ENCODE peak calls at places on chromosome 7, in seven cellular contexts. One of them, this sample, is unnamed.

GRCh38 chr7:153530441-153530840 is 521.8 kb upstream of the DPP6 start:
- DNase-seq in upper lobe of left lung: peak
- DNase-seq in CD8-positive, alpha-beta T cell: no peak
- DNase-seq in stomach: no peak
- DNase-seq in cardiac muscle cell: no peak
- DNase-seq in MCF 10A: no peak
- DNase-seq in fibroblast of mammary gland: no peak
- DNase-seq in this sample: no peak

GRCh38 chr7:132993377-132994013 is 88.4 kb downstream of the CHCHD3 start:
- DNase-seq in MCF 10A: no peak
- DNase-seq in fibroblast of mammary gland: no peak
- DNase-seq in cardiac muscle cell: no peak
- DNase-seq in upper lobe of left lung: no peak
- DNase-seq in stomach: no peak
- DNase-seq in CD8-positive, alpha-beta T cell: no peak
- DNase-seq in this sample: no peak

GRCh38 chr7:3083350-3083749 is 39.7 kb upstream of the CARD11 start:
- DNase-seq in MCF 10A: no peak
- DNase-seq in stomach: no peak
- DNase-seq in upper lobe of left lung: no peak
- DNase-seq in CD8-positive, alpha-beta T cell: no peak
- DNase-seq in cardiac muscle cell: no peak
- DNase-seq in fibroblast of mammary gland: no peak
- DNase-seq in this sample: no peak

GRCh38 chr7:48337012-48337621 is 165.9 kb downstream of the ABCA13 start:
- DNase-seq in CD8-positive, alpha-beta T cell: no peak
- DNase-seq in MCF 10A: peak
- DNase-seq in fibroblast of mammary gland: peak
- DNase-seq in stomach: no peak
- DNase-seq in upper lobe of left lung: no peak
- DNase-seq in cardiac muscle cell: peak
- DNase-seq in this sample: no peak

GRCh38 chr7:131670401-131670800 is 114.0 kb upstream of the PODXL start:
- DNase-seq in MCF 10A: no peak
- DNase-seq in CD8-positive, alpha-beta T cell: no peak
- DNase-seq in fibroblast of mammary gland: no peak
- DNase-seq in cardiac muscle cell: no peak
- DNase-seq in stomach: no peak
- DNase-seq in upper lobe of left lung: no peak
- DNase-seq in this sample: no peak

GRCh38 chr7:130309986-130310385 is 17.0 kb downstream of the CPA4 start:
- DNase-seq in stomach: no peak
- DNase-seq in upper lobe of left lung: no peak
- DNase-seq in fibroblast of mammary gland: no peak
- DNase-seq in CD8-positive, alpha-beta T cell: no peak
- DNase-seq in MCF 10A: no peak
- DNase-seq in cardiac muscle cell: no peak
- DNase-seq in this sample: no peak

GRCh38 chr7:101978683-101979082 is 161.3 kb downstream of the CUX1 start:
- DNase-seq in MCF 10A: no peak
- DNase-seq in cardiac muscle cell: no peak
- DNase-seq in upper lobe of left lung: no peak
- DNase-seq in stomach: no peak
- DNase-seq in fibroblast of mammary gland: no peak
- DNase-seq in CD8-positive, alpha-beta T cell: no peak
- DNase-seq in this sample: no peak

GRCh38 chr7:696426-697258 is 29.9 kb upstream of the DNAAF5 start:
- DNase-seq in MCF 10A: no peak
- DNase-seq in fibroblast of mammary gland: no peak
- DNase-seq in cardiac muscle cell: no peak
- DNase-seq in stomach: no peak
- DNase-seq in CD8-positive, alpha-beta T cell: no peak
- DNase-seq in upper lobe of left lung: no peak
- DNase-seq in this sample: no peak

GRCh38 chr7:159167139-159167538 is 22.5 kb upstream of the VIPR2 start:
- DNase-seq in cardiac muscle cell: no peak
- DNase-seq in stomach: no peak
- DNase-seq in CD8-positive, alpha-beta T cell: no peak
- DNase-seq in upper lobe of left lung: no peak
- DNase-seq in fibroblast of mammary gland: no peak
- DNase-seq in MCF 10A: no peak
- DNase-seq in this sample: no peak

GRCh38 chr7:121714559-121715303 is 158.2 kb upstream of the PTPRZ1 start:
- DNase-seq in upper lobe of left lung: no peak
- DNase-seq in MCF 10A: no peak
- DNase-seq in cardiac muscle cell: no peak
- DNase-seq in CD8-positive, alpha-beta T cell: no peak
- DNase-seq in fibroblast of mammary gland: no peak
- DNase-seq in stomach: peak
- DNase-seq in this sample: no peak

GRCh38 chr7:130299909-130300308 is 6.9 kb downstream of the CPA4 start:
- DNase-seq in MCF 10A: no peak
- DNase-seq in upper lobe of left lung: no peak
- DNase-seq in CD8-positive, alpha-beta T cell: no peak
- DNase-seq in stomach: no peak
- DNase-seq in fibroblast of mammary gland: no peak
- DNase-seq in cardiac muscle cell: no peak
- DNase-seq in this sample: no peak

GRCh38 chr7:103389263-103389662 is 41.8 kb downstream of the PSMC2 start:
- DNase-seq in CD8-positive, alpha-beta T cell: no peak
- DNase-seq in fibroblast of mammary gland: no peak
- DNase-seq in MCF 10A: no peak
- DNase-seq in upper lobe of left lung: no peak
- DNase-seq in stomach: no peak
- DNase-seq in cardiac muscle cell: no peak
- DNase-seq in this sample: no peak

GRCh38 chr7:115879171-115879570 is 151.4 kb downstream of the TFEC start:
- DNase-seq in upper lobe of left lung: no peak
- DNase-seq in MCF 10A: no peak
- DNase-seq in cardiac muscle cell: no peak
- DNase-seq in stomach: no peak
- DNase-seq in CD8-positive, alpha-beta T cell: no peak
- DNase-seq in fibroblast of mammary gland: no peak
- DNase-seq in this sample: no peak

GRCh38 chr7:151392426-151392825 is 17.4 kb downstream of the WDR86 start:
- DNase-seq in CD8-positive, alpha-beta T cell: no peak
- DNase-seq in upper lobe of left lung: peak
- DNase-seq in fibroblast of mammary gland: no peak
- DNase-seq in cardiac muscle cell: no peak
- DNase-seq in stomach: no peak
- DNase-seq in MCF 10A: no peak
- DNase-seq in this sample: no peak

GRCh38 chr7:80047856-80048459 is 86.7 kb upstream of the GNAI1 start:
- DNase-seq in MCF 10A: no peak
- DNase-seq in stomach: no peak
- DNase-seq in fibroblast of mammary gland: peak
- DNase-seq in upper lobe of left lung: no peak
- DNase-seq in CD8-positive, alpha-beta T cell: no peak
- DNase-seq in cardiac muscle cell: peak
- DNase-seq in this sample: no peak

GRCh38 chr7:140675726-140676125 is 3.0 kb downstream of the ADCK2 start:
- DNase-seq in CD8-positive, alpha-beta T cell: no peak
- DNase-seq in MCF 10A: no peak
- DNase-seq in upper lobe of left lung: no peak
- DNase-seq in fibroblast of mammary gland: no peak
- DNase-seq in cardiac muscle cell: no peak
- DNase-seq in stomach: no peak
- DNase-seq in this sample: no peak

GRCh38 chr7:17472939-17473338 is 174.5 kb downstream of the AHR start:
- DNase-seq in stomach: no peak
- DNase-seq in CD8-positive, alpha-beta T cell: no peak
- DNase-seq in fibroblast of mammary gland: no peak
- DNase-seq in upper lobe of left lung: no peak
- DNase-seq in cardiac muscle cell: no peak
- DNase-seq in MCF 10A: no peak
- DNase-seq in this sample: no peak

GRCh38 chr7:17477182-17477581 is 178.7 kb downstream of the AHR start:
- DNase-seq in cardiac muscle cell: no peak
- DNase-seq in MCF 10A: no peak
- DNase-seq in CD8-positive, alpha-beta T cell: no peak
- DNase-seq in stomach: no peak
- DNase-seq in fibroblast of mammary gland: no peak
- DNase-seq in upper lobe of left lung: no peak
- DNase-seq in this sample: no peak

GRCh38 chr7:17472518-17472917 is 174.1 kb downstream of the AHR start:
- DNase-seq in upper lobe of left lung: no peak
- DNase-seq in cardiac muscle cell: no peak
- DNase-seq in stomach: no peak
- DNase-seq in fibroblast of mammary gland: no peak
- DNase-seq in MCF 10A: no peak
- DNase-seq in CD8-positive, alpha-beta T cell: no peak
- DNase-seq in this sample: no peak

GRCh38 chr7:17474724-17475344 is 176.4 kb downstream of the AHR start:
- DNase-seq in stomach: no peak
- DNase-seq in fibroblast of mammary gland: no peak
- DNase-seq in CD8-positive, alpha-beta T cell: no peak
- DNase-seq in MCF 10A: peak
- DNase-seq in upper lobe of left lung: no peak
- DNase-seq in cardiac muscle cell: no peak
- DNase-seq in this sample: no peak
- TF ChIP-seq CTCF in stomach: no peak
- TF ChIP-seq CTCF in fibroblast of mammary gland: peak
- TF ChIP-seq CTCF in CD8-positive, alpha-beta T cell: no peak
- TF ChIP-seq CTCF in MCF 10A: peak
- TF ChIP-seq CTCF in upper lobe of left lung: no peak
- TF ChIP-seq CTCF in cardiac muscle cell: peak
- TF ChIP-seq CTCF in this sample: peak

GRCh38 chr7:72321637-72322036 is 90.5 kb downstream of the CALN1 start:
- DNase-seq in upper lobe of left lung: no peak
- DNase-seq in fibroblast of mammary gland: no peak
- DNase-seq in MCF 10A: no peak
- DNase-seq in cardiac muscle cell: no peak
- DNase-seq in CD8-positive, alpha-beta T cell: no peak
- DNase-seq in stomach: no peak
- DNase-seq in this sample: no peak
- TF ChIP-seq CTCF in upper lobe of left lung: no peak
- TF ChIP-seq CTCF in fibroblast of mammary gland: no peak
- TF ChIP-seq CTCF in MCF 10A: no peak
- TF ChIP-seq CTCF in cardiac muscle cell: no peak
- TF ChIP-seq CTCF in CD8-positive, alpha-beta T cell: no peak
- TF ChIP-seq CTCF in stomach: no peak
- TF ChIP-seq CTCF in this sample: no peak

DNA sequence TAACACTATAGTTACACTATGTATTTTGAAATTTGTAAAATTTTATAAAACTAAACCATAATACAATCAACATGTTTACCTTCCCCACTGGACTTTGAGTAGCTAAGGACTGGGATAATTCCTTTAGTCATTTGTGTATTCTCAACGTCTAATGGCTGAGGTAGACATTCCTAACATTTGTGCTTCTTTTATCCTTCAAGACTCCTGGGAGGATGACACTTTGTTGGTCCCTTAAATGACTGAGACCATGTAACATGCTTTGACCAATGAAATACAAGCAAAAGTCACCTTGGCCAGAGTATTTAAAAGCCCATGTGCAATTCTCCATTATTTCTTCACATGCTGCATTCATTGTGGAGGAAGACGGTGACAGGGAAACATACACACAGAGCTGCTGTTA is 18.5 kb downstream of the RAPGEF5 start:
- DNase-seq in upper lobe of left lung: no peak
- DNase-seq in cardiac muscle cell: no peak
- DNase-seq in MCF 10A: no peak
- DNase-seq in stomach: no peak
- DNase-seq in fibroblast of mammary gland: no peak
- DNase-seq in CD8-positive, alpha-beta T cell: no peak
- DNase-seq in this sample: no peak
- TF ChIP-seq CTCF in upper lobe of left lung: no peak
- TF ChIP-seq CTCF in cardiac muscle cell: no peak
- TF ChIP-seq CTCF in MCF 10A: no peak
- TF ChIP-seq CTCF in stomach: no peak
- TF ChIP-seq CTCF in fibroblast of mammary gland: no peak
- TF ChIP-seq CTCF in CD8-positive, alpha-beta T cell: no peak
- TF ChIP-seq CTCF in this sample: no peak

DNA sequence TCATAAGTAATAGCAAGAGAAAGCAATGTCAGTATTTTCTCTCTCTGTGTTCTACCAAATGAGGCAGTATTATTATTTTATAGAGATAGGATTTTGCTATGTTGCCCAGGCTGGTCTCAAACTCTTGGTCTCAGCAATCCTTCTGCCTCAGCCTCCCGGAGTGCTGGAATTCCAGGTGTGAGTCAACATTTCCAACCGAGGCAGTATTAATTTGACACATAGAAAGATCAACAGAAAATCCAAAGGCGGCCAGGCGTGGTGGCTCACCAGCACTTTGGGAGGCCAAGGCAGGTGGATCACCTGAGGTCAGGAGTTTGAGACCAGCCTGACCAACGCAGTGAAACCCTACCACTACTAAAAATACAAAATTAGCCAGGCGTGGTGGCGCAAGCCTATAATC is 71.8 kb downstream of the SMURF1 start:
- DNase-seq in CD8-positive, alpha-beta T cell: no peak
- DNase-seq in stomach: no peak
- DNase-seq in cardiac muscle cell: no peak
- DNase-seq in upper lobe of left lung: no peak
- DNase-seq in fibroblast of mammary gland: no peak
- DNase-seq in MCF 10A: no peak
- DNase-seq in this sample: no peak
- TF ChIP-seq CTCF in CD8-positive, alpha-beta T cell: no peak
- TF ChIP-seq CTCF in stomach: no peak
- TF ChIP-seq CTCF in cardiac muscle cell: no peak
- TF ChIP-seq CTCF in upper lobe of left lung: no peak
- TF ChIP-seq CTCF in fibroblast of mammary gland: no peak
- TF ChIP-seq CTCF in MCF 10A: no peak
- TF ChIP-seq CTCF in this sample: no peak

GRCh38 chr7:134316539-134317344 is at the start of gene SLC35B4:
- DNase-seq in cardiac muscle cell: peak
- DNase-seq in upper lobe of left lung: peak
- DNase-seq in fibroblast of mammary gland: peak
- DNase-seq in MCF 10A: peak
- DNase-seq in stomach: peak
- DNase-seq in CD8-positive, alpha-beta T cell: peak
- DNase-seq in this sample: peak
- TF ChIP-seq CTCF in cardiac muscle cell: peak
- TF ChIP-seq CTCF in upper lobe of left lung: peak
- TF ChIP-seq CTCF in fibroblast of mammary gland: no peak
- TF ChIP-seq CTCF in MCF 10A: no peak
- TF ChIP-seq CTCF in stomach: peak
- TF ChIP-seq CTCF in CD8-positive, alpha-beta T cell: peak
- TF ChIP-seq CTCF in this sample: peak

GRCh38 chr7:139600306-139600705 is 76.8 kb downstream of the CLEC2L start:
- DNase-seq in cardiac muscle cell: no peak
- DNase-seq in stomach: no peak
- DNase-seq in MCF 10A: no peak
- DNase-seq in CD8-positive, alpha-beta T cell: no peak
- DNase-seq in upper lobe of left lung: no peak
- DNase-seq in fibroblast of mammary gland: no peak
- DNase-seq in this sample: no peak

GRCh38 chr7:139601176-139601575 is 77.7 kb downstream of the CLEC2L start:
- DNase-seq in MCF 10A: no peak
- DNase-seq in upper lobe of left lung: no peak
- DNase-seq in fibroblast of mammary gland: no peak
- DNase-seq in stomach: no peak
- DNase-seq in CD8-positive, alpha-beta T cell: no peak
- DNase-seq in cardiac muscle cell: no peak
- DNase-seq in this sample: no peak

GRCh38 chr7:139603896-139604295 is 80.4 kb downstream of the CLEC2L start:
- DNase-seq in upper lobe of left lung: no peak
- DNase-seq in MCF 10A: no peak
- DNase-seq in cardiac muscle cell: no peak
- DNase-seq in stomach: no peak
- DNase-seq in fibroblast of mammary gland: no peak
- DNase-seq in CD8-positive, alpha-beta T cell: no peak
- DNase-seq in this sample: no peak

GRCh38 chr7:139603282-139603681 is 79.8 kb downstream of the CLEC2L start:
- DNase-seq in MCF 10A: no peak
- DNase-seq in cardiac muscle cell: no peak
- DNase-seq in upper lobe of left lung: no peak
- DNase-seq in stomach: no peak
- DNase-seq in CD8-positive, alpha-beta T cell: no peak
- DNase-seq in fibroblast of mammary gland: no peak
- DNase-seq in this sample: no peak

GRCh38 chr7:139602143-139602722 is 78.7 kb downstream of the CLEC2L start:
- DNase-seq in upper lobe of left lung: no peak
- DNase-seq in stomach: no peak
- DNase-seq in fibroblast of mammary gland: peak
- DNase-seq in cardiac muscle cell: peak
- DNase-seq in CD8-positive, alpha-beta T cell: no peak
- DNase-seq in MCF 10A: peak
- DNase-seq in this sample: no peak
- TF ChIP-seq CTCF in upper lobe of left lung: peak
- TF ChIP-seq CTCF in stomach: peak
- TF ChIP-seq CTCF in fibroblast of mammary gland: peak
- TF ChIP-seq CTCF in cardiac muscle cell: peak
- TF ChIP-seq CTCF in CD8-positive, alpha-beta T cell: peak
- TF ChIP-seq CTCF in MCF 10A: peak
- TF ChIP-seq CTCF in this sample: peak

This sample was measured in progenitor cell of endocrine pancreas.